ENCODE peak calls at places on chromosome 9, in nine cellular contexts. One of them, this sample, is unnamed.
A peak's percentile ranks its signal among the peaks of the same experiment; 100 is the strongest.

GRCh38 chr9:81028504-81028903 is 660.8 kb downstream of the TLE1 start:
- DNase-seq in stimulated activated CD4-positive, alpha-beta T cell treated with anti-CD3 and anti-CD28 coated beads, Interleukin-15, amount 100 ng/mL, for 24 hours: no peak
- DNase-seq in Panc1: peak; percentile 85
- DNase-seq in AG09319: no peak
- DNase-seq in ELF-1: peak; percentile 11
- DNase-seq in upper lobe of left lung: no peak
- DNase-seq in posterior vena cava: no peak
- DNase-seq in GM04503: peak; percentile 57
- DNase-seq in cardiac fibroblast: peak; percentile 96
- DNase-seq in this sample: no peak

GRCh38 chr9:71669265-71669975 is 98.9 kb downstream of the CEMIP2 start:
- DNase-seq in stimulated activated CD4-positive, alpha-beta T cell treated with anti-CD3 and anti-CD28 coated beads, Interleukin-15, amount 100 ng/mL, for 24 hours: no peak
- DNase-seq in Panc1: no peak
- DNase-seq in AG09319: no peak
- DNase-seq in ELF-1: no peak
- DNase-seq in upper lobe of left lung: no peak
- DNase-seq in posterior vena cava: no peak
- DNase-seq in GM04503: no peak
- DNase-seq in cardiac fibroblast: no peak
- DNase-seq in this sample: no peak

GRCh38 chr9:19411316-19411715 is 2.5 kb downstream of the ACER2 start:
- DNase-seq in stimulated activated CD4-positive, alpha-beta T cell treated with anti-CD3 and anti-CD28 coated beads, Interleukin-15, amount 100 ng/mL, for 24 hours: no peak
- DNase-seq in Panc1: no peak
- DNase-seq in AG09319: no peak
- DNase-seq in ELF-1: no peak
- DNase-seq in upper lobe of left lung: no peak
- DNase-seq in posterior vena cava: no peak
- DNase-seq in GM04503: no peak
- DNase-seq in cardiac fibroblast: peak; percentile 61
- DNase-seq in this sample: no peak

GRCh38 chr9:1320667-1321195 is 270.6 kb downstream of the DMRT2 start:
- DNase-seq in stimulated activated CD4-positive, alpha-beta T cell treated with anti-CD3 and anti-CD28 coated beads, Interleukin-15, amount 100 ng/mL, for 24 hours: no peak
- DNase-seq in Panc1: no peak
- DNase-seq in AG09319: no peak
- DNase-seq in ELF-1: no peak
- DNase-seq in upper lobe of left lung: no peak
- DNase-seq in posterior vena cava: no peak
- DNase-seq in GM04503: no peak
- DNase-seq in cardiac fibroblast: no peak
- DNase-seq in this sample: no peak

GRCh38 chr9:124660341-124660801 is 110.7 kb downstream of the NR6A1 start:
- DNase-seq in stimulated activated CD4-positive, alpha-beta T cell treated with anti-CD3 and anti-CD28 coated beads, Interleukin-15, amount 100 ng/mL, for 24 hours: peak; percentile 3
- DNase-seq in Panc1: no peak
- DNase-seq in AG09319: no peak
- DNase-seq in ELF-1: peak; percentile 63
- DNase-seq in upper lobe of left lung: no peak
- DNase-seq in posterior vena cava: no peak
- DNase-seq in GM04503: no peak
- DNase-seq in cardiac fibroblast: peak; percentile 78
- DNase-seq in this sample: no peak

GRCh38 chr9:123326662-123327093 is 29.3 kb upstream of the CRB2 start:
- DNase-seq in stimulated activated CD4-positive, alpha-beta T cell treated with anti-CD3 and anti-CD28 coated beads, Interleukin-15, amount 100 ng/mL, for 24 hours: no peak
- DNase-seq in Panc1: no peak
- DNase-seq in AG09319: no peak
- DNase-seq in ELF-1: peak; percentile 68
- DNase-seq in upper lobe of left lung: peak; percentile 45
- DNase-seq in posterior vena cava: no peak
- DNase-seq in GM04503: no peak
- DNase-seq in cardiac fibroblast: no peak
- DNase-seq in this sample: no peak

GRCh38 chr9:119137479-119137878 is 231.8 kb downstream of the BRINP1 start:
- DNase-seq in stimulated activated CD4-positive, alpha-beta T cell treated with anti-CD3 and anti-CD28 coated beads, Interleukin-15, amount 100 ng/mL, for 24 hours: no peak
- DNase-seq in Panc1: no peak
- DNase-seq in AG09319: no peak
- DNase-seq in ELF-1: no peak
- DNase-seq in upper lobe of left lung: no peak
- DNase-seq in posterior vena cava: no peak
- DNase-seq in GM04503: no peak
- DNase-seq in cardiac fibroblast: no peak
- DNase-seq in this sample: no peak

GRCh38 chr9:93590609-93591234 is 14.3 kb downstream of the PHF2 start:
- DNase-seq in stimulated activated CD4-positive, alpha-beta T cell treated with anti-CD3 and anti-CD28 coated beads, Interleukin-15, amount 100 ng/mL, for 24 hours: no peak
- DNase-seq in Panc1: no peak
- DNase-seq in AG09319: no peak
- DNase-seq in ELF-1: no peak
- DNase-seq in upper lobe of left lung: no peak
- DNase-seq in posterior vena cava: peak; percentile 68
- DNase-seq in GM04503: no peak
- DNase-seq in cardiac fibroblast: no peak
- DNase-seq in this sample: no peak

GRCh38 chr9:8963882-8964281 is 1164.3 kb upstream of the DMAC1 start:
- DNase-seq in stimulated activated CD4-positive, alpha-beta T cell treated with anti-CD3 and anti-CD28 coated beads, Interleukin-15, amount 100 ng/mL, for 24 hours: no peak
- DNase-seq in Panc1: no peak
- DNase-seq in AG09319: no peak
- DNase-seq in ELF-1: no peak
- DNase-seq in upper lobe of left lung: no peak
- DNase-seq in posterior vena cava: no peak
- DNase-seq in GM04503: no peak
- DNase-seq in cardiac fibroblast: no peak
- DNase-seq in this sample: no peak

GRCh38 chr9:36603006-36603405 is 30.3 kb downstream of the MELK start:
- DNase-seq in stimulated activated CD4-positive, alpha-beta T cell treated with anti-CD3 and anti-CD28 coated beads, Interleukin-15, amount 100 ng/mL, for 24 hours: no peak
- DNase-seq in Panc1: no peak
- DNase-seq in AG09319: no peak
- DNase-seq in ELF-1: no peak
- DNase-seq in upper lobe of left lung: no peak
- DNase-seq in posterior vena cava: no peak
- DNase-seq in GM04503: no peak
- DNase-seq in cardiac fibroblast: peak; percentile 65
- DNase-seq in this sample: no peak

GRCh38 chr9:84136119-84136868 is 155.7 kb downstream of the RMI1 start:
- DNase-seq in stimulated activated CD4-positive, alpha-beta T cell treated with anti-CD3 and anti-CD28 coated beads, Interleukin-15, amount 100 ng/mL, for 24 hours: no peak
- DNase-seq in Panc1: no peak
- DNase-seq in AG09319: no peak
- DNase-seq in ELF-1: no peak
- DNase-seq in upper lobe of left lung: no peak
- DNase-seq in posterior vena cava: no peak
- DNase-seq in GM04503: peak; percentile 19
- DNase-seq in cardiac fibroblast: peak; percentile 69
- DNase-seq in this sample: no peak